ENCODE peak calls at places on chromosomes 12 and 14, in five cellular contexts. P, N, M, E and V are unnamed samples. For H3K4me1, the result is how much of the 10 kb centered on the place peaks cover.

GRCh38 chr14:34843011-34843554 is 32.1 kb downstream of the BAZ1A start:
- DNase-seq in P (peak), N (no peak), M (no peak), E (peak), V (no peak)

GRCh38 chr14:95117937-95118726 is 39.2 kb downstream of the DICER1 start:
- DNase-seq in P (no peak), N (peak), M (no peak), E (peak), V (no peak)

GRCh38 chr14:73728106-73729014 is 14.2 kb upstream of the PNMA1 start:
- DNase-seq in P (peak), N (peak), M (peak), E (peak), V (peak)

GRCh38 chr12:90393654-90394053 is 561.3 kb downstream of the CCER1 start:
- DNase-seq in P (no peak), N (no peak), M (no peak), E (no peak), V (no peak)

GRCh38 chr12:30794591-30795409 is 40.0 kb upstream of the CAPRIN2 start:
- DNase-seq in P (peak), N (no peak), M (peak), E (no peak), V (no peak)

GRCh38 chr12:6735448-6736191 is 11.8 kb downstream of the COPS7A start:
- DNase-seq in P (peak), N (peak), M (no peak), E (peak), V (peak)

GRCh38 chr12:112096667-112097066 is 11.9 kb downstream of the NAA25 start:
- DNase-seq in P (peak), N (no peak), M (peak), E (no peak), V (no peak)

GRCh38 chr12:83008703-83009102 is 322.0 kb downstream of the TMTC2 start:
- DNase-seq in P (no peak), N (no peak), M (no peak), E (peak), V (no peak)

GRCh38 chr14:104796682-104797081 is 1.1 kb upstream of the AKT1 start:
- DNase-seq in P (no peak), N (no peak), M (no peak), E (no peak), V (no peak)

GRCh38 chr12:8644345-8645248 is 18.0 kb downstream of the MFAP5 start:
- DNase-seq in P (peak), N (no peak), M (no peak), E (peak), V (no peak)

GRCh38 chr12:122350444-122350843 is 72.0 kb downstream of the CLIP1 start:
- DNase-seq in P (peak), N (no peak), M (no peak), E (no peak), V (peak)

GRCh38 chr12:75724913-75725312 is 213.5 kb upstream of the KRR1 start:
- DNase-seq in P (peak), N (no peak), M (peak), E (peak), V (peak)

GRCh38 chr14:75981426-75981825 is 369 bp downstream of the TGFB3 start:
- DNase-seq in P (no peak), N (peak), M (no peak), E (peak), V (no peak)

GRCh38 chr14:94485944-94486841 is 10.2 kb upstream of the SERPINA9 start:
- DNase-seq in P (peak), N (peak), M (peak), E (peak), V (peak)

GRCh38 chr12:52200086-52200782 is 8.4 kb upstream of the KRT80 start:
- DNase-seq in P (no peak), N (peak), M (no peak), E (peak), V (peak)

GRCh38 chr12:12561305-12562015 is 1.2 kb downstream of the DUSP16 start:
- DNase-seq in P (peak), N (peak), M (no peak), E (peak), V (peak)

GRCh38 chr14:89268514-89268913 is 148.5 kb downstream of the FOXN3 start:
- DNase-seq in P (no peak), N (no peak), M (no peak), E (no peak), V (no peak)
- H3K4me1 ChIP-seq in P (under half), N (under half), M (under half), E (under half), V (under half)

GRCh38 chr14:21248338-21248737 is 20.9 kb downstream of the HNRNPC start:
- DNase-seq in P (no peak), N (no peak), M (no peak), E (no peak), V (no peak)

GRCh38 chr14:21240417-21240816 is 28.8 kb downstream of the HNRNPC start:
- DNase-seq in P (no peak), N (no peak), M (no peak), E (no peak), V (no peak)

GRCh38 chr14:21245813-21246212 is 23.4 kb downstream of the HNRNPC start:
- DNase-seq in P (no peak), N (no peak), M (no peak), E (no peak), V (no peak)

GRCh38 chr14:21241218-21241819 is 27.9 kb downstream of the HNRNPC start:
- DNase-seq in P (peak), N (no peak), M (no peak), E (no peak), V (no peak)

DNA sequence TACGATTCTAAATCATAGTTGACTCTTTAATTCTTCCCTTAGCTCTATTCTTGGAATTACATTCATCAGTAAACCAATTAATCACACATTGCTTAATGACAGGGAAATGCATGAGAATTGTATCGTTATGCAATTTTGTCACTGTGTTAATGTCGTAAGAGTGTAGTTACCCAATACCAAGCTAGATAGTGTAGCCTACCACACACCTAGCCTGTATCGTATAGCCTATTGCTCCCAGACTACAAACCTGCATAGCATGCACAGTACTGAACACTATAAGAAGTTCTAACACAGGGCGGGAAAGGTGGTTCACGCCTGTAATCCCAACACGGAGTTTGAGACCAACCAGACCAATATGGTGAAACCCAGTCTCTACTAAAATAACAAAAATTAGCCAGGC is 24.7 kb downstream of the HNRNPC start:
- DNase-seq in P (peak), N (no peak), M (no peak), E (no peak), V (no peak)
- H3K4me1 ChIP-seq in P (under half), N (under half), M (under half), E (under half), V (under half)

DNA sequence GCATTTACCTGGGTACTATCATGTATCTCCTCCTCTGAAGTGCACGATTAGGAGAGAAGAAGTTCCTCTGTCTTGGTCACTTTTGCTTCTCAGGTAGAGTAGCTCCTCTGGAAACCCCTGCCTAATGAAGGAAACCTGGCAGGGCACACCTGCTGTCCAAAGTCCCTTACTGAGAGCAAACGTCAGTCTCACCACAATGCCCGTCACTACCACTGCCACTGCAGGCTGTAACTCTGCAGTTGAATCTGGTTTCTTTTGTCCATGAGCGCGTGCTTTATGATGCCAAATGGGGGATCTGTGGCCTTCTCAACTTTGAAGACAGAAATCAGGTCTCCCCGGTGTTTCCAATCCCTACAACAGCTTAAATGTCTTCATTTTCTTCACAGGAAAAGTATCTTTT is 1068.6 kb downstream of the BCL11B start:
- DNase-seq in P (no peak), N (no peak), M (no peak), E (no peak), V (no peak)
- H3K4me1 ChIP-seq in P (under half), N (under half), M (under half), E (under half), V (under half)

DNA sequence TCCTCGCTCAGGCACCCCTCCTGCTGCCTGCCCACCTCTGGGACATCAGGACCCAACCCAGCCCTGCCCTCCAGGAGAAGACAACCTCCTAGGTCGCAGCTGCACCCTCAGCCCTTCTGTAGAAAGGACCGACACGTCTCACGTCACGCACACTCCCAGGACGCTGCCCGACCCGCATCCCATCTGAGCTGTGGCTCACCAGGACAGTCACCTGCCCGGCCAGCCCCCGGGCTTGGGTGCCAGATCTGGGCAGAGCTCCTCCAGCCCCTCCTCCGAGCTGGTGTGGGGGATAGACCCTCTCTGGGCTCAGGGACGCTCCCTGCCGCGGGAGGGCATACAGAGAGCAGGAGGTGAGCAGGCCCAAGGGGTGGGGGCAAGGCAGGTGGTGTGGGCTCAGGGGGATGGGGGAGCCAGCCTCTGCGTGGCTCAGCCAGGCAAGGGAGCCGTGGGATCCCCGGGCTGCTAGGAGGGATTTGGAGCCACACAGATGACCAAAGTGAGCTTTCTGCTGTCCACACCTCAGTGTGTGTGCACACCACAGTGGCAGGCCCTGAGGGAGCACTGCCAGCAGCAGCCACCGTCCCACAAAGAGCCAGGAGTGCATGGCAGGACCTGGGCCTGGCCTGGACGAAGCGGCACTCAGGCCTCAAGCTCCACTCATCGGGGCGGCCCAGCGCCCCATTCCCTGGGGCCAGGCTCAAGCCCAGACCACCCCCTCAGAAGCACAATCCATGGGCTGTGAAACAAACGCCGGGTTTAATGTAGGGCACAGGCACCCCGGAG is 13.6 kb downstream of the DEGS2 start:
- DNase-seq in P (no peak), N (no peak), M (no peak), E (no peak), V (no peak)
- H3K4me1 ChIP-seq in P (under half), N (under half), M (under half), E (under half), V (under half)